ENCODE peak calls at places on chromosomes 7 and 10, in ten cellular contexts. A, K, V, X, U, T, H, W, N and C are unnamed samples.

GRCh38 chr10:102775201-102775972 is 31.6 kb downstream of the WBP1L start:
- DNase-seq in W (no peak), A (no peak), N (peak), H (no peak), K (no peak), V (peak), U (no peak), T (no peak), X (no peak), C (no peak)

GRCh38 chr10:79947787-79948424 is 999 bp downstream of the SFTPD start:
- DNase-seq in N (no peak), H (no peak), T (no peak), U (no peak), A (no peak), W (no peak), K (no peak), V (no peak), X (no peak), C (peak)

GRCh38 chr10:125134483-125134848 is 25.9 kb downstream of the CTBP2 start:
- DNase-seq in A (no peak), U (no peak), T (peak), K (no peak), H (no peak), N (no peak), W (no peak), V (no peak), X (peak), C (no peak)

GRCh38 chr10:62554632-62555199 is 180.5 kb downstream of the ZNF365 start:
- DNase-seq in A (peak), U (peak), N (peak), T (no peak), H (peak), V (peak), W (peak), X (no peak), K (peak), C (peak)

GRCh38 chr7:104963991-104964385 is 50.0 kb upstream of the KMT2E start:
- DNase-seq in T (no peak), X (no peak), V (no peak), W (peak), U (no peak), A (no peak), K (no peak), N (peak), H (no peak), C (no peak)

GRCh38 chr7:28748934-28749584 is 209.1 kb downstream of the TRIL start:
- DNase-seq in U (peak), W (no peak), K (no peak), A (peak), X (no peak), V (peak), N (peak), T (no peak), H (peak), C (no peak)

GRCh38 chr7:150476819-150477631 is 26.6 kb downstream of the GIMAP8 start:
- DNase-seq in V (no peak), U (no peak), W (no peak), X (no peak), K (no peak), T (no peak), H (no peak), A (no peak), N (no peak), C (no peak)

GRCh38 chr7:84204655-84205054 is 10.1 kb upstream of the SEMA3A start:
- DNase-seq in T (no peak), N (peak), H (no peak), K (peak), V (peak), X (no peak), U (peak), A (no peak), W (no peak), C (no peak)

GRCh38 chr10:85791846-85792532 is 574.6 kb downstream of the GRID1 start:
- DNase-seq in T (no peak), H (no peak), K (no peak), W (no peak), X (no peak), U (no peak), V (no peak), N (peak), A (peak), C (no peak)

GRCh38 chr7:131829911-131830310 is 273.5 kb upstream of the PODXL start:
- DNase-seq in H (no peak), K (no peak), V (no peak), X (no peak), T (no peak), U (no peak), A (no peak), W (peak), N (no peak), C (no peak)

GRCh38 chr10:23918090-23918704 is 290.7 kb upstream of the KIAA1217 start:
- DNase-seq in X (no peak), A (no peak), T (no peak), V (no peak), U (no peak), N (no peak), W (no peak), H (no peak), K (no peak), C (no peak)

GRCh38 chr7:99380823-99381663 is 6.5 kb downstream of the ARPC1B start:
- DNase-seq in W (no peak), T (no peak), H (peak), U (no peak), X (no peak), V (no peak), A (no peak), N (no peak), K (no peak), C (peak)

GRCh38 chr7:5231811-5232484 is 41.9 kb downstream of the WIPI2 start:
- DNase-seq in A (no peak), N (no peak), V (no peak), H (peak), K (no peak), U (no peak), W (no peak), X (no peak), T (no peak), C (no peak)

GRCh38 chr10:130999376-131000202 is 311.9 kb downstream of the TCERG1L start:
- DNase-seq in H (no peak), N (no peak), T (no peak), A (no peak), K (no peak), V (no peak), U (no peak), X (no peak), W (no peak), C (no peak)

GRCh38 chr10:94639902-94640301 is 43.6 kb upstream of the CYP2C18 start:
- DNase-seq in N (no peak), K (no peak), H (no peak), V (no peak), A (no peak), U (no peak), W (no peak), T (no peak), X (no peak), C (no peak)